ENCODE peak calls at places on chromosomes 13 and 19, in ten cellular contexts. L is fibroblast of lung, A is osteoblast, N is DND-41, Q is neural progenitor cell, W is HCT116, H is OCI-LY7, P is K562, T is H9, C is MM.1S. R is an unnamed sample.

GRCh38 chr19:54439174-54439851 is 9.7 kb upstream of the LENG8 start:
- DNase-seq in N (peak), P (no peak), W (no peak), H (peak), A (peak), Q (peak), T (peak), L (peak), C (no peak), R (no peak)

GRCh38 chr13:65787087-65787486 is 1443.0 kb downstream of the PCDH9 start:
- DNase-seq in L (no peak), H (no peak), T (no peak), P (no peak), N (no peak), W (no peak), A (no peak), Q (no peak), C (no peak), R (no peak)

GRCh38 chr19:46186717-46187101 is 38.7 kb downstream of the IGFL2 start:
- DNase-seq in C (no peak), W (no peak), P (no peak), T (no peak), Q (no peak), H (no peak), L (no peak), A (no peak), N (no peak), R (no peak)

GRCh38 chr13:101660711-101661110 is 208.2 kb downstream of the ITGBL1 start:
- DNase-seq in Q (no peak), C (no peak), W (no peak), H (no peak), P (no peak), A (no peak), N (no peak), T (no peak), L (no peak), R (no peak)

GRCh38 chr13:29702912-29703351 is 107.4 kb upstream of the SLC7A1 start:
- DNase-seq in T (peak), Q (no peak), C (no peak), W (no peak), N (no peak), L (peak), H (no peak), A (peak), P (no peak), R (peak)

GRCh38 chr19:5057860-5058259 is 88.9 kb downstream of the KDM4B start:
- DNase-seq in N (no peak), A (peak), C (no peak), W (no peak), H (peak), L (no peak), T (peak), Q (peak), P (peak), R (no peak)

GRCh38 chr19:34831714-34832113 is 58.7 kb upstream of the ZNF599 start:
- DNase-seq in Q (no peak), P (no peak), H (no peak), L (no peak), N (no peak), W (no peak), T (no peak), A (no peak), C (no peak), R (no peak)

GRCh38 chr13:94160875-94161274 is 318.6 kb downstream of the DCT start:
- DNase-seq in P (no peak), C (no peak), W (no peak), H (no peak), L (no peak), Q (no peak), N (no peak), T (no peak), A (no peak), R (no peak)

GRCh38 chr13:78589206-78589605 is 14.1 kb downstream of the POU4F1 start:
- DNase-seq in Q (peak), A (no peak), C (peak), L (peak), N (peak), P (peak), T (peak), W (no peak), H (peak), R (no peak)

GRCh38 chr19:30629086-30629485 is 256.9 kb downstream of the ZNF536 start:
- DNase-seq in T (no peak), N (no peak), Q (no peak), H (no peak), C (no peak), L (no peak), W (no peak), P (no peak), A (no peak), R (no peak)

GRCh38 chr19:13920940-13921744 is 15.1 kb downstream of the CC2D1A start:
- DNase-seq in P (peak), L (peak), A (peak), Q (peak), W (peak), C (peak), H (peak), N (peak), T (peak), R (peak)

GRCh38 chr13:98873377-98874028 is 104.4 kb downstream of the DOCK9 start:
- DNase-seq in L (no peak), C (no peak), T (no peak), W (no peak), N (no peak), Q (no peak), P (peak), H (no peak), A (no peak), R (no peak)

GRCh38 chr13:111899714-111900389 is 167.1 kb upstream of the SOX1 start:
- DNase-seq in W (no peak), T (peak), C (no peak), Q (no peak), P (no peak), L (no peak), A (no peak), H (no peak), N (no peak), R (no peak)

GRCh38 chr13:28324181-28324789 is 170.6 kb downstream of the FLT1 start:
- DNase-seq in N (peak), C (peak), W (peak), A (peak), P (peak), L (peak), H (peak), T (peak), Q (peak), R (peak)

GRCh38 chr13:77333521-77334083 is 6.7 kb upstream of the MYCBP2 start:
- DNase-seq in P (no peak), T (no peak), A (no peak), C (no peak), N (no peak), H (no peak), L (no peak), W (no peak), Q (no peak), R (no peak)

GRCh38 chr13:109036091-109036490 is 406.7 kb downstream of the MYO16 start:
- DNase-seq in C (no peak), N (no peak), T (no peak), H (no peak), Q (no peak), A (no peak), L (peak), W (no peak), P (no peak), R (no peak)

GRCh38 chr19:23415561-23416191 is 20.4 kb upstream of the ZNF91 start:
- DNase-seq in N (no peak), H (no peak), P (no peak), C (no peak), L (no peak), T (peak), A (peak), W (no peak), Q (peak), R (peak)

GRCh38 chr19:2291185-2291751 is 9.3 kb upstream of the PEAK3 start:
- DNase-seq in L (no peak), H (no peak), P (no peak), A (peak), W (no peak), N (no peak), C (no peak), Q (peak), T (peak), R (no peak)

GRCh38 chr13:50197705-50198104 is 182.5 kb downstream of the KCNRG start:
- DNase-seq in A (no peak), N (no peak), H (no peak), C (no peak), T (no peak), L (no peak), W (no peak), P (no peak), Q (no peak), R (no peak)

DNA sequence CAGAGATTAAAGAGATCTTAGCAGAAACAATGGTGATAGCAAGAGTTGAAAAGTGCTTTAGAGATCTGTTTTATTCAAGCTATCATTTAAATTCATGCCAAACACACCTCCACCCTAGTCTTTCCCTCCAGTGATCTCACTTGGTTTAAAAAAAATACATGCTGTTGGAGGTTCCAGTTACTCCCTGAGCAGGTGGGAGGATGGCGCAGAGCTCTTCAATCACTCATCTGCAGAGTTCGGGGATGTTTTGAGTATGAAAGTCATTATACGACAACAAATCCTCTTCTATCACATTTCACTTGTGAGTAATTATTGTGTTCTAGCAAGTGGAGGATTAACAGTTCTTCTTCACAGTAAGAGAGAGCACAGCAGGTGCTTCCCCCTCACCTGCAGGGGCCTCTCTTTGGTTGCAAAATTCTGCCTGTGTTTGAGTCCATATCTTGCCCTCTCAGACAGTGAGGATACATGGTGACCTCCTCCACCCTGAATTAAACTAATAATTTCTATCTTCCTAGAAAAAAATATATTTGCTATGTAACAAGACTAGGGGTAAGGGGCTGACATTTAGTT is 376.7 kb downstream of the LIG4 start:
- DNase-seq in W (no peak), P (no peak), L (no peak), C (no peak), N (no peak), A (no peak), Q (no peak), H (no peak), T (no peak), R (no peak)
- H2AFZ ChIP-seq in W (no peak), P (no peak), L (no peak), C (no peak), N (no peak), A (no peak), Q (no peak), H (no peak), T (no peak), R (no peak)

GRCh38 chr19:19026299-19026971 is 6.9 kb downstream of the SUGP2 start:
- DNase-seq in T (no peak), A (no peak), H (peak), Q (peak), C (no peak), P (no peak), W (no peak), N (no peak), L (no peak), R (no peak)

GRCh38 chr19:19027228-19027627 is 6.1 kb downstream of the SUGP2 start:
- DNase-seq in P (no peak), W (no peak), C (no peak), N (no peak), H (no peak), Q (no peak), A (no peak), T (no peak), L (no peak), R (no peak)

GRCh38 chr19:19033176-19033425 is 216 bp downstream of the SUGP2 start:
- DNase-seq in T (no peak), P (no peak), H (no peak), L (no peak), N (no peak), C (no peak), W (no peak), A (no peak), Q (peak), R (no peak)

GRCh38 chr19:19032420-19033175 is 719 bp downstream of the SUGP2 start:
- DNase-seq in A (peak), Q (peak), N (peak), C (peak), W (peak), P (peak), L (peak), T (peak), H (peak), R (peak)

DNA sequence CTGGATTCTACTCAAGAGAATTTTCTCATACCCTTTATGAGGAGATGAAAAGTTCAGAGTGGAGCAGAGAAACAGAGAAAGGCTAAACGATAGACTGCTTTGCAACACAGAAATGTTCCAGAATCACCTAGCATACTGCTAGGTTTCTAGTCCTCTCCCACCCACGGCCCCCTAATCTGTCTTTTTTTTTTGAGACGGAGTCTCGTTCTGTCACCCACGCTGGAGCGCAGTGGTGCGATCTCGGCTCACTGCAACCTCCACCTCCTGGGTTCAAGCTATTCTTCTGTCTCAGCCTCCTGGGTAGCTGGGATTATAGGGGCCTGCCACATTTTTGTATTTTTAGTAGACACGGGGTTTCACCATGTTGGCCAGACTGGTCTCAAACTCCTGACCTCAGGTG is 4.8 kb downstream of the SUGP2 start:
- DNase-seq in P (no peak), A (no peak), W (no peak), C (no peak), H (no peak), T (no peak), L (no peak), N (no peak), Q (no peak), R (no peak)
- H2AFZ ChIP-seq in P (no peak), A (no peak), W (no peak), C (no peak), H (no peak), T (no peak), L (no peak), N (no peak), Q (no peak), R (no peak)

DNA sequence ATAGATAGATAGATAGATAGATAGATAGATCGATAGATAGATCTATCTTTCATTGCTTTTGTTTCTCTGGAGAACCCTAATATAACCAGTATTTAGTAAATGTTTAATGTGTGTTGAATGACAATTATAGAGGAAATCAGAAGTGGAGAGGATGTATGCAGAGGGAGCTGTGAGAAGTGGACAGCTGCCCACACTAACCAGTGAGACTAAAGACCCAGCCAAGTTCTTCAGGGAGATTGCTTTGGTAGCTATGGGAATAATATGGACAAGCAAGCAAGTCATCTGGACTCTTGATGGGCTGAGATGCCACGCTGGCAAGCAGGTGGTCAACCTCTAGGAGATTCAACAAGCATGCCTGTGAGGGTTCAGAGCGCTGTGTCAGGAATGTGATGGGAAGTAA is 14.9 kb upstream of the INTS6 start:
- DNase-seq in H (no peak), T (no peak), Q (no peak), P (no peak), C (no peak), L (no peak), W (no peak), N (no peak), A (no peak), R (no peak)
- H2AFZ ChIP-seq in H (no peak), T (no peak), Q (no peak), P (peak), C (no peak), L (no peak), W (no peak), N (no peak), A (no peak), R (no peak)

GRCh38 chr19:50695251-50696064 is 24.1 kb downstream of the SHANK1 start:
- DNase-seq in W (no peak), Q (peak), N (peak), P (peak), H (no peak), L (no peak), C (no peak), T (no peak), A (peak), R (no peak)

GRCh38 chr19:50696065-50696425 is 23.6 kb downstream of the SHANK1 start:
- DNase-seq in N (no peak), T (no peak), P (no peak), H (no peak), W (no peak), A (no peak), L (no peak), Q (no peak), C (no peak), R (no peak)

GRCh38 chr19:50690439-50690838 is 29.2 kb downstream of the SHANK1 start:
- DNase-seq in N (no peak), A (no peak), Q (no peak), L (no peak), T (no peak), H (no peak), W (no peak), P (no peak), C (no peak), R (no peak)

GRCh38 chr19:50694815-50695145 is 24.8 kb downstream of the SHANK1 start:
- DNase-seq in P (no peak), N (no peak), Q (no peak), H (no peak), C (no peak), L (no peak), W (no peak), A (no peak), T (no peak), R (no peak)

GRCh38 chr19:50693064-50693975 is 26.3 kb downstream of the SHANK1 start:
- DNase-seq in N (no peak), L (no peak), A (no peak), P (no peak), T (no peak), W (no peak), Q (peak), H (no peak), C (no peak), R (no peak)
- H2AFZ ChIP-seq in N (no peak), L (no peak), A (no peak), P (no peak), T (no peak), W (no peak), Q (no peak), H (no peak), C (no peak), R (no peak)

R was measured in H1.